ENCODE peak calls at places on chromosomes 11 and 22, in four cellular contexts. X, B, I and T are unnamed samples.
A peak's percentile ranks its signal among the peaks of the same experiment; 100 is the strongest.

GRCh38 chr11:2808850-2809847 is 76.4 kb downstream of the CDKN1C start:
- DNase-seq in X (no peak), B (no peak), I (no peak), T (no peak)

GRCh38 chr11:22976146-22976545 is 115.9 kb upstream of the CCDC179 start:
- DNase-seq in X (no peak), B (peak; percentile 77), I (no peak), T (no peak)

GRCh38 chr11:24373516-24373915 is 123.3 kb upstream of the LUZP2 start:
- DNase-seq in X (no peak), B (no peak), I (no peak), T (no peak)

GRCh38 chr11:28566643-28567042 is 458.5 kb downstream of the METTL15 start:
- DNase-seq in X (peak; percentile 4), B (no peak), I (no peak), T (no peak)

GRCh38 chr11:14499178-14499559 is 442 bp downstream of the COPB1 start:
- DNase-seq in X (peak; percentile 54), B (peak; percentile 29), I (no peak), T (no peak)

GRCh38 chr11:33500331-33500730 is 200.3 kb downstream of the C11orf91 start:
- DNase-seq in X (no peak), B (no peak), I (no peak), T (no peak)

GRCh38 chr11:113664981-113665710 is 41.0 kb downstream of the TMPRSS5 start:
- DNase-seq in X (peak; percentile 78), B (no peak), I (no peak), T (no peak)

GRCh38 chr11:94131363-94132115 is 2.9 kb downstream of the PANX1 start:
- DNase-seq in X (no peak), B (no peak), I (no peak), T (no peak)

GRCh38 chr22:22103078-22103593 is 120.5 kb upstream of the TOP3B start:
- DNase-seq in X (peak; percentile 91), B (peak; percentile 26), I (no peak), T (no peak)

GRCh38 chr11:62024975-62025374 is 57.5 kb upstream of the FTH1 start:
- DNase-seq in X (no peak), B (no peak), I (no peak), T (no peak)

GRCh38 chr11:62026739-62027138 is 59.3 kb upstream of the FTH1 start:
- DNase-seq in X (no peak), B (no peak), I (no peak), T (no peak)

GRCh38 chr11:62020661-62021060 is 53.2 kb upstream of the FTH1 start:
- DNase-seq in X (no peak), B (no peak), I (no peak), T (no peak)

GRCh38 chr11:62030071-62030684 is 62.7 kb upstream of the FTH1 start:
- DNase-seq in X (no peak), B (no peak), I (no peak), T (no peak)

DNA sequence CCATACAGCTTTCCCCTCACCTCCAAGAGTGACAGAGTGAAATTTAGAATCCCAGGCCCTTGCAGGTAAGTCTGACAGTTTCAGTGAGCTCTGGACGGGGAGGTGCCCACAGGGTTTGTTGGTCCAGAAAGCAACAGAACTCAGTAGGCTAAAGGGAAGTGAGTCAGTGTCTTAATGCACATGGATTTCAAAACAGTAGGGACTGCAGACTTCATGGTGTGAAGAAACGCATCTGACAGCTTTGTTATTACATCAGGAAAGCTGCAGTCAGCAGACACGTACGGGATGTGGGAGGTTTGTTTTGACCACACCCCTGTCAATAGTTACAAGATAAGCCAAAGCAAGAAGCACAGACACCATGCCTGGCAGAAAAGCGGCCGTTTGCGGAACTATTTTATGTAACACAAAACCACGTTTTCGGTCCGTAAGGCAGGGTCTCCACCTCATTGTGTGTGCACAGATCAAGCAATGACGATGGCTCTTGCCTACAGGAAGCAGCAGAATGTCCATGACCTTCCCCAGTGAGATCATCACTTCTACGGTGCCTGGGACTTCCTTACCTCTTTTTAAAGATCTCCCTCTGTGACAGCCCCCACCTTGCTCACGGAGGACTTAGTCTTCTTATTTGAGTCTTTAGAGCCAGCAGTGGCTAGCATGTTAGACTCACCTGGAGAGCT is 58.1 kb upstream of the FTH1 start:
- DNase-seq in X (peak; percentile 88), B (peak; percentile 99), I (peak; percentile 56), T (no peak)
- TF ChIP-seq SPI1 in X (peak; percentile 84), B (peak; percentile 92), I (no peak), T (peak; percentile 43)

GRCh38 chr11:199782-200181 is 6.9 kb downstream of the SCGB1C1 start:
- DNase-seq in X (no peak), B (no peak), I (no peak), T (no peak)

GRCh38 chr11:197741-198235 is 4.9 kb downstream of the SCGB1C1 start:
- DNase-seq in X (no peak), B (peak; percentile 0), I (no peak), T (no peak)

GRCh38 chr11:198236-198806 is 5.4 kb downstream of the SCGB1C1 start:
- DNase-seq in X (no peak), B (peak; percentile 0), I (no peak), T (no peak)

GRCh38 chr11:199004-199581 is 6.2 kb downstream of the SCGB1C1 start:
- DNase-seq in X (no peak), B (peak; percentile 0), I (no peak), T (no peak)

GRCh38 chr11:196786-197731 is 4.2 kb downstream of the SCGB1C1 start:
- DNase-seq in X (no peak), B (peak; percentile 0), I (no peak), T (no peak)
- TF ChIP-seq SPI1 in X (no peak), B (no peak), I (no peak), T (no peak)

GRCh38 chr11:92330114-92330513 is 105.5 kb downstream of the FAT3 start:
- DNase-seq in X (no peak), B (no peak), I (no peak), T (no peak)

GRCh38 chr11:92329644-92330043 is 105.0 kb downstream of the FAT3 start:
- DNase-seq in X (no peak), B (no peak), I (no peak), T (no peak)

GRCh38 chr11:92332986-92333385 is 108.4 kb downstream of the FAT3 start:
- DNase-seq in X (no peak), B (no peak), I (no peak), T (no peak)

GRCh38 chr11:92325416-92325815 is 100.8 kb downstream of the FAT3 start:
- DNase-seq in X (no peak), B (no peak), I (no peak), T (no peak)

DNA sequence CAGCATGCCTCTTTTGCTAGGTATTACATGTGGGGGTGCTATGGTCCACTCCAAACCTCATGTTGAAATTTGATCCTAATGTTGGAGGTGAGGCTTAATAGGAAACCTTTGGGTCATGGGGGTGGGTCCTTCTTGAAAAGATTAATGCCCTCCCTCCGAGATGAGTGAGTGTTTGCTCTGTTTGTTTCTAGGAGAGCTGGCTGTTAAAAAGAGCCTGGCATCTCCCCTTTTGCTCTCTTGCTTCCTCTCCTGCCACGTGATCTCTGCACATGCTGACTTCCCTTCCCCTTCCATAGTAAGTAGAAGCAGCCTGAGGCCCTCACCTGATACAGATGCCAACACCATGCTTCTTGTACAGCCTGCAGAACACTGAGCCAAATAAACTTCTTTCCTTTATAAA is 104.5 kb downstream of the FAT3 start:
- DNase-seq in X (no peak), B (no peak), I (no peak), T (no peak)
- TF ChIP-seq SPI1 in X (no peak), B (no peak), I (no peak), T (no peak)

GRCh38 chr22:29907753-29908515 is 25.0 kb downstream of the MTMR3 start:
- DNase-seq in X (peak; percentile 78), B (peak; percentile 62), I (no peak), T (no peak)
- TF ChIP-seq SPI1 in X (no peak), B (peak; percentile 31), I (no peak), T (peak; percentile 44)

DNA sequence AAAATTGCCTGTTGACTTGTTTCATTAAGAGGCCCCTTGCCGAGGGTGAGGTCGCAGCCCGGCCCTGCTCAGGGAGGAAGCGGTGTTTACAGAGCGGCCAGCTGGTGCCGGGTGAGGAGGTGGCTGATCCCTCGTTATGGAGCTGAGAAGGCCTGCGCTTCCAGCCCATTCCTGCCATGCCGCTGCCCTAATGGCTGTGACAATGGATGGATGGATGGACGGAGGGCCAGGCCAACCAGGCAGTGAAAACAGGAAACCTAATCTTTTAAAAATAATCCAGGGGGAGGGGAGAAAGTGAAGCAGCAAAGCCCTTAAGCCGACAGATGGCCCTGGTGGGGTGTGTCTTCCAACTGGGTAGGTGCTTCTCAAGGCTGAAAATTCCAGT is 38.5 kb downstream of the BCR start:
- DNase-seq in X (no peak), B (peak; percentile 76), I (no peak), T (no peak)
- TF ChIP-seq SPI1 in X (no peak), B (peak; percentile 51), I (peak; percentile 31), T (no peak)

DNA sequence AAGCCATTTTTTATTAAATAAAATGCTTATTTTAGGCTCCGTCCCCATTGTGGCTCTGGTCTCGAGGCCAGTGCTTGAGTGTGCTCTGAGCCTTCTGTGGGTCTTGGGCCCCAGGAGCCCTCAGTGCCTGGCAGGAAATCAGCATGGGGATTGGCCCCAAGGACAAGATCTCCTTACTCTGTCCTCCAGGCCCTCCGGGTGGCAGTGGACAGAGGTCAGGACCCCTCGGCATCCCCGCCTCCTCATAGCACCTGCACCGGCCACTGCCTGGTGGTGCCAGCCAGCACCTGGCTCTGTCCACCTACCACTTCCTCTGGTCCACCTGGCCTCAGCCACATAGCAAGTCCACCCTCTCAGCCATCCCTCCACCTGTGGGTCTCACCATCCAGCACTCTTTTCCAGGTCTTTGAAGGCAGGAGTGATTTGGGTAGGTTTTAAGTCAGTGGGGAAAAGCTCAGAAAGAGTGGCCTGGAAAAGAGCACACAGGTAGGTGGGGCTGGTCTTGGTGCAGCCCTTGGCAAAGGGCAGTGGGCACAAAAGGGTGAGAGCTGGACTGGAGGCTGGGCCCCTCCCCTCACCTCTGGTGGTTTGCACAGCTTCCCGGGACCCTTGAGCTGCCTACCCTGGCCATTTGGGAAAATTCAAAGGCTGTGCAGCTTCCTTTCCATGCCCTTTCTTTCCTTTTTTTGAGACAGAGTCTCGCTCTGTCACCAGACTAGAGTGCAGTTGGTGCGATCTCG is 3.5 kb downstream of the CLDN5 start:
- DNase-seq in X (no peak), B (no peak), I (no peak), T (no peak)
- TF ChIP-seq SPI1 in X (no peak), B (no peak), I (no peak), T (no peak)

DNA sequence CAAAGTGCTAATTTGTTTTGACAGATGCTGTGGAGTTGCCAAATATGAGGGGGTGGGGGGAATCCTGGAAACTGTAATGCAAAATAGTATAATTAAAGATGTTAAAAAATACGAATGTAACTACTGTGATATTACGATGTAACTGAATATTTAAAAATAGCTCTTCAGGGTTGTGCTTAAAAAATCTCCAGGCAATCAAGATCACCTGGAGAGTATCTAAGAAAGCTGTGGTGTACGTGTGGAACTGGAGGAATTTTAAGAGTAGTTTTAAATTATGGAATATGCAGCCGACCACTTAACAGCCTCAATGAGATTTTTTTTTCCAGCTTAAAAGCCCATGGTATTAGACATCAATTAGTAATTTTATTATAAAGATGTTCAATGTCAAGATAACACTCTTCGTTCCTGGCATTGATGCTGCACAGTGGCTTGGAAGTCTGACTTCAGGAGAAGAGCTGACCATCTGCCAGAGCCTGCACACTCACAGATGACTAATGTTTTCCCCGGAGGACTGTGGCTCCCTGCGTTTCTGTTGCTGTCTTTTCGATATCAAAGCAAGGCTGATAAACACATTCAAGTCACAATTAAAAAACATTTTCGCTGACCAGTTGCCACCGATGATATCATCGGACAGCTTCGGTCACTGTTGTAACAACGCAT is 122.0 kb upstream of the RCN1 start:
- DNase-seq in X (no peak), B (no peak), I (no peak), T (no peak)
- TF ChIP-seq SPI1 in X (no peak), B (no peak), I (no peak), T (no peak)